ENCODE peak calls at places on chromosomes 3 and 15, in four cellular contexts. Q is kidney, H is foreskin fibroblast, O is SK-N-SH. T is an unnamed sample.

GRCh38 chr3:81173514-81173913 is 587.9 kb downstream of the GBE1 start:
- DNase-seq in Q (no peak), H (no peak), O (no peak), T (no peak)

GRCh38 chr3:105553851-105554250 is 187.1 kb downstream of the ALCAM start:
- DNase-seq in Q (no peak), H (peak; percentile 32), O (no peak), T (no peak)

GRCh38 chr15:57440799-57441198 is 64.5 kb downstream of the CGNL1 start:
- DNase-seq in Q (no peak), H (no peak), O (no peak), T (peak; percentile 87)

GRCh38 chr3:67106874-67107273 is 108.8 kb downstream of the KBTBD8 start:
- DNase-seq in Q (no peak), H (no peak), O (no peak), T (no peak)

GRCh38 chr15:77870195-77871065 is 207.1 kb downstream of the TBC1D2B start:
- DNase-seq in Q (peak; percentile 81), H (peak; percentile 46), O (peak; percentile 81), T (no peak)

GRCh38 chr15:52143862-52144261 is 31.3 kb upstream of the BCL2L10 start:
- DNase-seq in Q (no peak), H (peak; percentile 68), O (no peak), T (no peak)

GRCh38 chr3:99526927-99527326 is 111.5 kb upstream of the COL8A1 start:
- DNase-seq in Q (no peak), H (no peak), O (no peak), T (peak; percentile 94)

GRCh38 chr15:52559583-52559982 is 9.2 kb downstream of the ARPP19 start:
- DNase-seq in Q (no peak), H (no peak), O (no peak), T (no peak)

GRCh38 chr3:162437480-162437879 is 940.9 kb downstream of the OTOL1 start:
- DNase-seq in Q (no peak), H (peak; percentile 32), O (no peak), T (no peak)

GRCh38 chr3:100893108-100893507 is 100.1 kb downstream of the ABI3BP start:
- DNase-seq in Q (no peak), H (no peak), O (no peak), T (no peak)

GRCh38 chr3:82265747-82266146 is 504.3 kb upstream of the GBE1 start:
- DNase-seq in Q (no peak), H (no peak), O (no peak), T (no peak)

GRCh38 chr15:34038404-34039179 is 412 bp downstream of the AVEN start:
- DNase-seq in Q (peak; percentile 92), H (peak; percentile 80), O (peak; percentile 94), T (no peak)

GRCh38 chr3:9749333-9749662 is 454 bp upstream of the OGG1 start:
- DNase-seq in Q (no peak), H (no peak), O (no peak), T (no peak)

GRCh38 chr3:191952609-191953008 is 491.6 kb downstream of the PYDC2 start:
- DNase-seq in Q (peak; percentile 71), H (no peak), O (no peak), T (no peak)

GRCh38 chr15:57537072-57537471 is 54.6 kb upstream of the MYZAP start:
- DNase-seq in Q (peak; percentile 80), H (peak; percentile 63), O (no peak), T (peak; percentile 89)

GRCh38 chr3:59856921-59857320 is 807.1 kb upstream of the CFAP20DC start:
- DNase-seq in Q (no peak), H (no peak), O (no peak), T (no peak)

GRCh38 chr3:48847586-48848423 is at the start of gene PRKAR2A:
- DNase-seq in Q (peak; percentile 96), H (peak; percentile 93), O (peak; percentile 98), T (no peak)

GRCh38 chr3:163266731-163267130 is 1770.1 kb downstream of the OTOL1 start:
- DNase-seq in Q (no peak), H (no peak), O (no peak), T (no peak)

GRCh38 chr3:43879166-43879565 is 188.4 kb downstream of the ABHD5 start:
- DNase-seq in Q (no peak), H (no peak), O (no peak), T (no peak)

GRCh38 chr15:42343596-42344232 is 15.6 kb upstream of the CAPN3 start:
- DNase-seq in Q (no peak), H (no peak), O (no peak), T (no peak)

GRCh38 chr3:23698652-23699313 is 107.0 kb upstream of the UBE2E1 start:
- DNase-seq in Q (no peak), H (no peak), O (no peak), T (no peak)

GRCh38 chr3:175357758-175358157 is 498.6 kb downstream of the NAALADL2 start:
- DNase-seq in Q (no peak), H (no peak), O (peak; percentile 27), T (no peak)

GRCh38 chr3:4825572-4826236 is 153.5 kb upstream of the BHLHE40 start:
- DNase-seq in Q (peak; percentile 84), H (no peak), O (no peak), T (no peak)

GRCh38 chr3:135802171-135802570 is 163.4 kb upstream of the PPP2R3A start:
- DNase-seq in Q (no peak), H (no peak), O (no peak), T (no peak)

GRCh38 chr3:117193390-117193789 is 483.8 kb downstream of the TUSC7 start:
- DNase-seq in Q (no peak), H (peak; percentile 8), O (no peak), T (no peak)

GRCh38 chr3:44862221-44862637 is 517 bp downstream of the TMEM42 start:
- DNase-seq in Q (no peak), H (no peak), O (no peak), T (no peak)

GRCh38 chr15:60017538-60018199 is 13.6 kb downstream of the FOXB1 start:
- DNase-seq in Q (no peak), H (no peak), O (no peak), T (no peak)

GRCh38 chr3:123658118-123658859 is 73.4 kb upstream of the HACD2 start:
- DNase-seq in Q (peak; percentile 77), H (peak; percentile 80), O (no peak), T (peak; percentile 62)

GRCh38 chr15:90838066-90838465 is 30.3 kb upstream of the FURIN start:
- DNase-seq in Q (no peak), H (no peak), O (no peak), T (no peak)

GRCh38 chr15:26355671-26356070 is 417.2 kb downstream of the GABRB3 start:
- DNase-seq in Q (no peak), H (no peak), O (peak; percentile 11), T (no peak)

GRCh38 chr3:88947013-88947412 is 160.4 kb upstream of the EPHA3 start:
- DNase-seq in Q (no peak), H (no peak), O (no peak), T (no peak)

GRCh38 chr3:196227629-196228493 is 11.5 kb downstream of the SLC51A start:
- DNase-seq in Q (no peak), H (no peak), O (no peak), T (no peak)

GRCh38 chr3:54374214-54374855 is 252.0 kb downstream of the CACNA2D3 start:
- DNase-seq in Q (no peak), H (no peak), O (peak; percentile 23), T (no peak)

GRCh38 chr3:133831966-133832801 is 26.6 kb downstream of the SRPRB start:
- DNase-seq in Q (no peak), H (no peak), O (no peak), T (no peak)
- TF ChIP-seq CTCF in Q (no peak), H (no peak), O (no peak), T (peak; percentile 14)

GRCh38 chr15:68281008-68281407 is 3.5 kb downstream of the FEM1B start:
- DNase-seq in Q (no peak), H (no peak), O (no peak), T (no peak)
- H3K4me3 ChIP-seq in Q (no peak overlapping the region), H (peak overlapping the region; percentile 91), O (peak overlapping the region; percentile 86), T (peak overlapping the region; percentile 98)

GRCh38 chr3:133662256-133662773 is 574 bp upstream of the TOPBP1 start:
- DNase-seq in Q (no peak), H (no peak), O (peak; percentile 63), T (peak; percentile 10)
- TF ChIP-seq CTCF in Q (no peak), H (no peak), O (no peak), T (peak; percentile 28)

DNA sequence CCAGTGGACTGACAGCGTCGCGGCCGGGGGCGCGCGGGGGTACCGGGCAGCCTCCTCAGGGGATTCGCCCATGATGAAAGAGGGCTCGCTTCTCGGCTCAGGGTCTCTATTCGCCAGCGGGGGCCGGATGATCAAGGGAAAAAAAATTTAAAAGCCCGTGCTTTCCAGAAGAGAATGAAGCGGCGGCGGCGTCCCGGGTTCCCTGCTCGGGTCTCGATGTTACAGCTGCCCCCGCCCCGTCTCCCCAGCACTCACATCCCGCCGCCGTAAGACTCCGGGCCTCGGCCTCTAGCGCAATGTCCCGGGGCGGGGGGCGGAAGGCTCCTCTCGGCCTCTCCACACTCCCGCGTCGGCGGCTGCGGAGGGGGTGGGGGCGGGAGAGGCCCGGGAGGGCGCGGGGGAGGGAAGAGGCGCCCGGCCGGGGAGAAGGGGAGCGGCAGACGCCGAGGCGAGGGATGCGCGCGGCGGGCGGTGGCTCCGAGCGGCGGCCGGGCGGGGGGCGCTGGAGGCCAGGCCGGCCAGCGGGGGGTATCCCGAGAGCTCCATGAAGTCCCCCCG is 4.4 kb downstream of the PTH1R start:
- DNase-seq in Q (no peak), H (no peak), O (peak; percentile 83), T (no peak)
- H3K4me3 ChIP-seq in Q (peak overlapping the region; percentile 86), H (peak overlapping the region; percentile 71), O (peak overlapping the region; percentile 64), T (peak overlapping the region; percentile 6)

DNA sequence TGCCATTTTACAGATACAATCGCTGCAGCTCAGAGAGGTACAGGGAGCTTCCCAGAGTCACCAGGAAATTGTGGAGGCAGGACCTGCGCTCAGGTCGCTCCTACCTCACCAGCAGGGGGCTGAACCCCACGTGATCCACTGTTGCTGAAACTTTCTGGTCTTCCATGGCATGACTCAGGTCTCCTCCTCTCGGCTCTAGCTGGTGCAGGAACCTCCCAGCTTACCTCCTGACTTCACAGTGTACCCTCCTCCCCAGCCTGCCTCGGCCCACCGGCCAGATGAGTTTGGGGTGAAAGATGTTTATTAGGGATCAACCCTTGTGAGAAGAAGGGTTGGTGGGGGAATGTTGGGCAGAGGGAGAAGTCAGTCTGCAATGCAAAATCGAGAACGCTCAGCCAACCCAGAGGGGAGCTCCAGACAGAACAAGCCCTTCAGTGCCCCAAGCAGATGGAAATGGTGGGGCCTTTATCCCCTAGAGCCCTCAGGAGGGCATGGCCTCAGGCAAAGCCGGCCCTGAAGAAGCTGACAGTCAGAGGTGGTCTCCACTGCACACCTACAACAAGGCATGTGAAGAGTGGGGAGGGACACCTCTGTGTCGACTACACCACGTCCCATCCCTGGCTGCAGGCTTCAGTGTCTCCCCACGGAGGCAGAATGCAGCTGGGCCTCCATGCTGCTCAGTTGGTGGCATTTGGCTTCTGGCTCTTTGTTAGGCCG is 118.6 kb upstream of the PRR20G start:
- DNase-seq in Q (no peak), H (no peak), O (peak; percentile 41), T (no peak)
- TF ChIP-seq CTCF in Q (no peak), H (no peak), O (peak; percentile 42), T (peak; percentile 31)

GRCh38 chr3:189282751-189283150 is 111.0 kb downstream of the TPRG1 start:
- DNase-seq in Q (no peak), H (no peak), O (no peak), T (no peak)
- H3K4me3 ChIP-seq in Q (no peak overlapping the region), H (no peak overlapping the region), O (no peak overlapping the region), T (no peak overlapping the region)

GRCh38 chr15:66089049-66089448 is 164.5 kb downstream of the MEGF11 start:
- DNase-seq in Q (peak; percentile 82), H (no peak), O (peak; percentile 45), T (no peak)

GRCh38 chr15:66084704-66085103 is 168.8 kb downstream of the MEGF11 start:
- DNase-seq in Q (peak; percentile 14), H (no peak), O (no peak), T (no peak)

GRCh38 chr15:66080791-66081475 is 172.6 kb downstream of the MEGF11 start:
- DNase-seq in Q (peak; percentile 81), H (peak; percentile 51), O (peak; percentile 58), T (no peak)

GRCh38 chr15:66085128-66085527 is 168.4 kb downstream of the MEGF11 start:
- DNase-seq in Q (peak; percentile 19), H (no peak), O (no peak), T (no peak)
- TF ChIP-seq CTCF in Q (no peak), H (no peak), O (peak; percentile 14), T (no peak)

T was measured in retinal pigment epithelial cell.